ENCODE peak calls at places on chromosomes 3 and 15, in six cellular contexts. A is C1 segment of cervical spinal cord, U is NCI-H2081, L is HTR-8/SVneo, Y is ovary, E is posterior cingulate gyrus. P is an unnamed sample.

GRCh38 chr3:45545476-45545875 is 49.1 kb upstream of the LIMD1 start:
- DNase-seq in A (peak), U (no peak), L (peak), Y (no peak), E (peak), P (peak)

GRCh38 chr15:88656760-88657221 is 18.0 kb downstream of the ISG20 start:
- DNase-seq in A (no peak), U (no peak), L (no peak), Y (no peak), E (no peak), P (no peak)

GRCh38 chr3:42906085-42906904 is at the start of gene ZNF662:
- DNase-seq in A (peak), U (no peak), L (no peak), Y (peak), E (peak), P (peak)

GRCh38 chr15:28107111-28107893 is 8.2 kb upstream of the OCA2 start:
- DNase-seq in A (no peak), U (no peak), L (no peak), Y (no peak), E (no peak), P (no peak)

GRCh38 chr15:52683585-52683984 is 4.4 kb upstream of the ATOSA start:
- DNase-seq in A (no peak), U (no peak), L (no peak), Y (no peak), E (no peak), P (no peak)

GRCh38 chr3:187264946-187265345 is 26.6 kb downstream of the MASP1 start:
- DNase-seq in A (no peak), U (no peak), L (no peak), Y (no peak), E (no peak), P (no peak)

GRCh38 chr15:56247266-56247665 is 3.6 kb upstream of the RFX7 start:
- DNase-seq in A (no peak), U (no peak), L (no peak), Y (no peak), E (no peak), P (no peak)

GRCh38 chr3:76361010-76361409 is 575.7 kb upstream of the ZNF717 start:
- DNase-seq in A (no peak), U (no peak), L (no peak), Y (no peak), E (no peak), P (no peak)

GRCh38 chr3:189673535-189673934 is 42.3 kb downstream of the TP63 start:
- DNase-seq in A (no peak), U (no peak), L (no peak), Y (no peak), E (no peak), P (no peak)

GRCh38 chr3:194069421-194070219 is 66.3 kb upstream of the HES1 start:
- DNase-seq in A (no peak), U (no peak), L (no peak), Y (no peak), E (no peak), P (no peak)

GRCh38 chr3:149801639-149802038 is 9.3 kb upstream of the ANKUB1 start:
- DNase-seq in A (no peak), U (no peak), L (no peak), Y (no peak), E (no peak), P (no peak)

GRCh38 chr3:43012189-43012588 is 33.1 kb downstream of the GASK1A start:
- DNase-seq in A (no peak), U (no peak), L (no peak), Y (no peak), E (no peak), P (no peak)

GRCh38 chr3:160869825-160870224 is 113.8 kb downstream of the PPM1L start:
- DNase-seq in A (no peak), U (no peak), L (no peak), Y (no peak), E (no peak), P (no peak)

GRCh38 chr15:56616551-56616950 is 116.8 kb downstream of the ZNF280D start:
- DNase-seq in A (no peak), U (no peak), L (no peak), Y (peak), E (no peak), P (no peak)

GRCh38 chr3:136120373-136121348 is 75.5 kb downstream of the MSL2 start:
- DNase-seq in A (no peak), U (no peak), L (no peak), Y (no peak), E (no peak), P (no peak)

GRCh38 chr15:88615303-88616107 is 5.6 kb upstream of the AEN start:
- DNase-seq in A (no peak), U (no peak), L (no peak), Y (no peak), E (no peak), P (no peak)

GRCh38 chr3:48899298-48899697 is 616 bp upstream of the SLC25A20 start:
- DNase-seq in A (no peak), U (no peak), L (no peak), Y (no peak), E (no peak), P (no peak)

GRCh38 chr15:64247906-64248541 is 85.2 kb upstream of the PPIB start:
- DNase-seq in A (no peak), U (peak), L (peak), Y (no peak), E (no peak), P (peak)

GRCh38 chr15:75349851-75350588 is 3.2 kb downstream of the NEIL1 start:
- DNase-seq in A (no peak), U (no peak), L (no peak), Y (peak), E (no peak), P (no peak)

GRCh38 chr15:57069423-57069822 is 151.0 kb downstream of the TCF12 start:
- DNase-seq in A (no peak), U (no peak), L (no peak), Y (no peak), E (no peak), P (no peak)

GRCh38 chr3:127640031-127640355 is 11.0 kb downstream of the PODXL2 start:
- DNase-seq in A (no peak), U (no peak), L (no peak), Y (no peak), E (no peak), P (no peak)

GRCh38 chr3:183287301-183287971 is 34.4 kb downstream of the B3GNT5 start:
- DNase-seq in A (no peak), U (no peak), L (no peak), Y (no peak), E (no peak), P (no peak)

GRCh38 chr15:66386204-66387123 is at the start of gene MAP2K1:
- DNase-seq in A (peak), U (peak), L (peak), Y (peak), E (peak), P (peak)

GRCh38 chr3:100103558-100104441 is 10.5 kb downstream of the FILIP1L start:
- DNase-seq in A (no peak), U (peak), L (peak), Y (no peak), E (no peak), P (no peak)

GRCh38 chr3:128004661-128005060 is 47.6 kb upstream of the SEC61A1 start:
- DNase-seq in A (no peak), U (no peak), L (no peak), Y (no peak), E (no peak), P (no peak)

GRCh38 chr15:100763764-100764750 is 115.6 kb upstream of the ALDH1A3 start:
- DNase-seq in A (no peak), U (no peak), L (no peak), Y (peak), E (no peak), P (no peak)

GRCh38 chr3:185744997-185745843 is 79.6 kb downstream of the IGF2BP2 start:
- DNase-seq in A (no peak), U (no peak), L (peak), Y (no peak), E (no peak), P (no peak)